ENCODE peak calls at places on chromosomes 2 and 18, in six cellular contexts. J is tibial artery; Q is EH; I is activated naive CD8-positive, alpha-beta T cell treated with anti-CD3 and anti-CD28 coated beads for 36 hours; V is Daoy; N is lower leg skin. W is an unnamed sample.

GRCh38 chr2:71452565-71452964 is 796 bp upstream of the DYSF start:
- DNase-seq in J (no peak), Q (peak), I (peak), V (peak), N (no peak), W (peak)

GRCh38 chr18:62954341-62954740 is 239.0 kb downstream of the PHLPP1 start:
- DNase-seq in J (no peak), Q (no peak), I (no peak), V (peak), N (no peak), W (no peak)

GRCh38 chr2:182915369-182916326 is 49.2 kb upstream of the FRZB start:
- DNase-seq in J (no peak), Q (peak), I (no peak), V (peak), N (no peak), W (peak)

GRCh38 chr2:19189391-19189790 is 169.0 kb downstream of the OSR1 start:
- DNase-seq in J (no peak), Q (no peak), I (no peak), V (no peak), N (no peak), W (no peak)

GRCh38 chr2:197452754-197453122 is 614 bp upstream of the COQ10B start:
- DNase-seq in J (no peak), Q (no peak), I (no peak), V (no peak), N (no peak), W (no peak)

GRCh38 chr2:144015655-144016245 is 504.2 kb downstream of the ZEB2 start:
- DNase-seq in J (no peak), Q (peak), I (no peak), V (peak), N (no peak), W (peak)

GRCh38 chr2:96918754-96919550 is 49.1 kb upstream of the SEMA4C start:
- DNase-seq in J (no peak), Q (no peak), I (no peak), V (no peak), N (no peak), W (no peak)

GRCh38 chr2:32960647-32961403 is 14.1 kb downstream of the LTBP1 start:
- DNase-seq in J (no peak), Q (no peak), I (no peak), V (no peak), N (no peak), W (no peak)

GRCh38 chr2:223877771-223878410 is 40.5 kb upstream of the AP1S3 start:
- DNase-seq in J (no peak), Q (no peak), I (no peak), V (no peak), N (no peak), W (no peak)

GRCh38 chr2:149387411-149387810 is 57.0 kb downstream of the LYPD6 start:
- DNase-seq in J (no peak), Q (no peak), I (no peak), V (no peak), N (no peak), W (no peak)

GRCh38 chr2:6692819-6693218 is 172.9 kb downstream of the CMPK2 start:
- DNase-seq in J (no peak), Q (no peak), I (no peak), V (no peak), N (no peak), W (no peak)

GRCh38 chr2:195458936-195459335 is 198.1 kb upstream of the SLC39A10 start:
- DNase-seq in J (no peak), Q (peak), I (no peak), V (no peak), N (no peak), W (no peak)